ENCODE peak calls at places on chromosomes 12 and 14, in nine cellular contexts. B, N, S, U, E, J, F, X and A are unnamed samples.

GRCh38 chr12:2443766-2444165 is 351.0 kb upstream of the FKBP4 start:
- DNase-seq in N (no peak), E (no peak), J (no peak), F (no peak), S (no peak), U (no peak), B (no peak), X (no peak), A (no peak)

GRCh38 chr14:64906022-64906421 is 8.2 kb upstream of the CHURC1 start:
- DNase-seq in X (no peak), J (no peak), U (no peak), E (no peak), B (no peak), N (no peak), F (no peak), S (no peak), A (no peak)

GRCh38 chr14:32077081-32078029 is at the start of gene ARHGAP5:
- DNase-seq in U (no peak), B (peak), E (peak), X (peak), N (no peak), S (peak), F (peak), J (peak), A (peak)

GRCh38 chr12:118714051-118714460 is 267.3 kb upstream of the SRRM4 start:
- DNase-seq in N (no peak), X (no peak), S (no peak), B (peak), E (no peak), J (peak), U (no peak), F (peak), A (peak)

GRCh38 chr14:31949709-31950108 is 127.4 kb upstream of the ARHGAP5 start:
- DNase-seq in F (no peak), U (no peak), X (no peak), E (no peak), B (no peak), N (no peak), J (no peak), S (no peak), A (no peak)

GRCh38 chr12:39236994-39237393 is 205.9 kb downstream of the KIF21A start:
- DNase-seq in S (peak), N (no peak), E (no peak), B (no peak), X (no peak), J (no peak), F (no peak), U (peak), A (no peak)

GRCh38 chr12:9363145-9363544 is 154.9 kb upstream of the PZP start:
- DNase-seq in N (no peak), S (no peak), U (no peak), X (no peak), E (no peak), B (no peak), F (no peak), J (no peak), A (no peak)

GRCh38 chr14:42140831-42141279 is 534.2 kb downstream of the LRFN5 start:
- DNase-seq in J (no peak), X (peak), F (no peak), U (peak), E (no peak), S (peak), B (no peak), N (no peak), A (no peak)

GRCh38 chr12:77058740-77059139 is 6.6 kb downstream of the E2F7 start:
- DNase-seq in F (no peak), B (no peak), U (no peak), S (no peak), J (no peak), N (no peak), X (no peak), E (no peak), A (no peak)

GRCh38 chr12:115798309-115798917 is 479.1 kb downstream of the MED13L start:
- DNase-seq in X (no peak), B (no peak), U (no peak), N (no peak), E (no peak), F (no peak), S (no peak), J (no peak), A (no peak)

GRCh38 chr12:109952160-109952858 is 43.9 kb downstream of the GIT2 start:
- DNase-seq in F (peak), J (no peak), U (no peak), X (no peak), E (no peak), S (no peak), N (no peak), B (no peak), A (no peak)

GRCh38 chr14:52741865-52742264 is 11.9 kb downstream of the STYX start:
- DNase-seq in B (no peak), F (no peak), U (no peak), X (no peak), J (no peak), E (no peak), N (peak), S (no peak), A (peak)

GRCh38 chr12:69039881-69040280 is 106.9 kb upstream of the CPM start:
- DNase-seq in J (no peak), S (no peak), F (no peak), X (no peak), E (no peak), N (no peak), B (no peak), U (no peak), A (no peak)

GRCh38 chr12:75245108-75245507 is 35.5 kb upstream of the KCNC2 start:
- DNase-seq in X (no peak), E (no peak), N (no peak), S (no peak), F (no peak), U (no peak), J (no peak), B (no peak), A (no peak)

GRCh38 chr12:56884421-56884820 is 49.8 kb downstream of the SDR9C7 start:
- DNase-seq in B (no peak), E (no peak), X (no peak), N (no peak), U (no peak), J (no peak), S (no peak), F (no peak), A (no peak)

GRCh38 chr14:59438148-59438766 is 26.9 kb downstream of the GPR135 start:
- DNase-seq in S (no peak), J (no peak), F (no peak), E (no peak), U (peak), N (no peak), B (no peak), X (peak), A (no peak)

GRCh38 chr14:101083564-101084435 is 180.3 kb upstream of the RTL1 start:
- DNase-seq in E (peak), F (no peak), X (no peak), S (no peak), U (no peak), B (peak), J (no peak), N (no peak), A (peak)

GRCh38 chr12:25194211-25194610 is 749 bp downstream of the DNAI7 start:
- DNase-seq in B (no peak), F (no peak), S (no peak), X (no peak), U (no peak), E (no peak), N (no peak), J (no peak), A (no peak)

GRCh38 chr12:78181544-78182162 is 351.0 kb downstream of the NAV3 start:
- DNase-seq in U (no peak), N (no peak), S (no peak), X (no peak), F (no peak), J (no peak), E (no peak), B (no peak), A (no peak)

GRCh38 chr12:54036620-54037359 is 3.9 kb downstream of the HOXC5 start:
- DNase-seq in F (no peak), N (no peak), B (no peak), S (no peak), E (no peak), X (no peak), U (no peak), J (no peak), A (peak)

GRCh38 chr14:103808403-103809001 is 38.9 kb downstream of the PPP1R13B start:
- DNase-seq in U (peak), N (peak), X (peak), F (peak), B (peak), J (peak), E (peak), S (peak), A (peak)

GRCh38 chr12:5083955-5084849 is 40.5 kb downstream of the KCNA5 start:
- DNase-seq in J (no peak), E (no peak), S (peak), U (no peak), N (no peak), X (no peak), B (peak), F (peak), A (peak)

GRCh38 chr12:11553871-11554533 is 95.5 kb upstream of the ETV6 start:
- DNase-seq in B (no peak), F (peak), U (peak), X (peak), J (peak), E (peak), S (peak), N (peak), A (peak)

GRCh38 chr12:30753761-30754382 is 879 bp downstream of the CAPRIN2 start:
- DNase-seq in N (no peak), U (no peak), E (no peak), S (peak), F (no peak), X (no peak), J (no peak), B (no peak), A (no peak)

GRCh38 chr14:61179061-61179675 is 102.0 kb downstream of the TMEM30B start:
- DNase-seq in S (no peak), B (no peak), J (no peak), N (no peak), U (no peak), X (no peak), F (no peak), E (no peak), A (no peak)

GRCh38 chr14:69056389-69056788 is 77.3 kb upstream of the ACTN1 start:
- DNase-seq in S (no peak), X (no peak), N (peak), F (no peak), B (no peak), J (peak), E (no peak), U (no peak), A (no peak)